ENCODE peak calls at places on chromosomes 16 and 17, in ten cellular contexts. Z, Q, H, X, G, I, B, A, M and K are unnamed samples.

GRCh38 chr17:79988163-79988971 is 47.3 kb downstream of the TBC1D16 start:
- DNase-seq in Z (peak), M (no peak), X (no peak), Q (no peak), G (no peak), I (peak), B (peak), H (peak), A (no peak), K (peak)

GRCh38 chr16:30139895-30140481 is 17.0 kb upstream of the MAPK3 start:
- DNase-seq in X (no peak), H (no peak), M (no peak), I (no peak), A (no peak), B (no peak), G (no peak), Q (no peak), Z (peak), K (no peak)

GRCh38 chr17:74392848-74393247 is 25.5 kb downstream of the GPR142 start:
- DNase-seq in A (no peak), M (no peak), I (no peak), X (no peak), Z (no peak), Q (peak), B (no peak), G (no peak), H (no peak), K (no peak)

GRCh38 chr16:10067406-10067805 is 114.8 kb downstream of the GRIN2A start:
- DNase-seq in G (no peak), A (no peak), H (no peak), I (no peak), Z (no peak), M (no peak), Q (no peak), X (no peak), B (no peak), K (no peak)

GRCh38 chr17:550041-550398 is 164.6 kb downstream of the VPS53 start:
- DNase-seq in M (no peak), H (no peak), Z (no peak), G (no peak), A (no peak), Q (no peak), I (no peak), B (no peak), X (no peak), K (no peak)

GRCh38 chr16:62256406-62256805 is 220.2 kb upstream of the CDH8 start:
- DNase-seq in I (no peak), Q (no peak), H (no peak), Z (no peak), A (peak), B (no peak), X (no peak), M (no peak), G (no peak), K (no peak)

GRCh38 chr17:57603978-57604377 is 141.1 kb downstream of the CCDC182 start:
- DNase-seq in X (no peak), B (peak), M (no peak), G (peak), A (no peak), H (no peak), Z (peak), I (no peak), Q (peak), K (no peak)

GRCh38 chr16:70674221-70675014 is 11.4 kb downstream of the MTSS2 start:
- DNase-seq in X (peak), M (no peak), G (no peak), B (no peak), Q (no peak), Z (no peak), H (no peak), A (no peak), I (no peak), K (no peak)

GRCh38 chr17:43572368-43572980 is 26.3 kb upstream of the ETV4 start:
- DNase-seq in A (no peak), X (no peak), Z (no peak), G (no peak), H (no peak), M (no peak), I (no peak), Q (no peak), B (no peak), K (no peak)

GRCh38 chr16:483351-484075 is 44.0 kb upstream of the CAPN15 start:
- DNase-seq in H (no peak), A (peak), Z (no peak), B (no peak), Q (no peak), X (no peak), G (no peak), M (no peak), I (peak), K (no peak)
- H3K4me3 ChIP-seq in H (no peak), A (no peak), Z (no peak), B (no peak), Q (no peak), X (no peak), G (no peak), M (no peak), I (no peak), K (no peak)

GRCh38 chr16:55046513-55046912 is 115.8 kb downstream of the IRX5 start:
- DNase-seq in Z (no peak), M (no peak), X (no peak), H (no peak), A (no peak), Q (no peak), I (no peak), G (no peak), B (no peak), K (no peak)

GRCh38 chr16:55047903-55048497 is 117.3 kb downstream of the IRX5 start:
- DNase-seq in X (no peak), Z (no peak), I (no peak), M (no peak), Q (no peak), B (no peak), G (no peak), H (no peak), A (no peak), K (no peak)

GRCh38 chr16:55046146-55046460 is 115.4 kb downstream of the IRX5 start:
- DNase-seq in A (no peak), Q (no peak), B (no peak), M (no peak), G (no peak), X (no peak), Z (no peak), H (no peak), I (no peak), K (no peak)

GRCh38 chr16:55047331-55047730 is 116.7 kb downstream of the IRX5 start:
- DNase-seq in B (no peak), M (no peak), A (no peak), G (no peak), Q (no peak), X (no peak), I (no peak), Z (no peak), H (no peak), K (no peak)

GRCh38 chr16:55048745-55049144 is 118.1 kb downstream of the IRX5 start:
- DNase-seq in Z (no peak), G (no peak), M (no peak), A (peak), X (no peak), H (no peak), I (no peak), B (no peak), Q (no peak), K (no peak)
- TF ChIP-seq CTCF in Z (no peak), G (no peak), M (no peak), A (peak), X (no peak), H (no peak), I (no peak), B (no peak), Q (no peak), K (no peak)

GRCh38 chr17:49998836-49999511 is 4.0 kb upstream of the DLX3 start:
- DNase-seq in Z (no peak), M (no peak), B (no peak), X (no peak), G (no peak), Q (no peak), I (no peak), A (no peak), H (no peak), K (no peak)

GRCh38 chr17:50009282-50009681 is 14.3 kb upstream of the DLX3 start:
- DNase-seq in G (no peak), H (no peak), B (no peak), M (no peak), Z (no peak), Q (no peak), A (no peak), I (no peak), X (no peak), K (no peak)

GRCh38 chr17:49997773-49998703 is 3.0 kb upstream of the DLX3 start:
- DNase-seq in B (peak), X (peak), G (peak), M (peak), A (peak), Z (peak), Q (peak), I (peak), H (peak), K (peak)

DNA sequence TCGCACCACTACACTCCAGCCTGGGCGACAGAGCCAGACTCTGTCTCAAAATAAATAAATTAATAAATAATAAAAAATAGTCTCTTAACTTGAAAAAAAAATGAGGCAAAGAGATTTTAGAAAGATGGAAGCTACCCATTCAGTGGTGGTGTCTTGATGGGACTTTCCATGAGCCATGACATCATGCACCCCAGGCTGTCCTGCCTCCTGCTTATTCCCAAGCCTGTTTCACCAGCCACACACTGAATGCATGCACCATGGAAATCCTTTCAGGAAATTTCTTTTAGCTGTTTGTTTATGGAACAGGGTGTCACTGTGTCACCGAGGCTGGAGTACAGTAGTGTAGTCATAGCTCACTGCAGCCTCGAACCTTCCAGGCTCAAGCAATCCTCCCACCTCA is 8.9 kb upstream of the DLX3 start:
- DNase-seq in Q (no peak), Z (no peak), I (no peak), G (no peak), H (no peak), B (peak), M (no peak), A (no peak), X (no peak), K (no peak)
- H3K4me3 ChIP-seq in Q (no peak), Z (no peak), I (no peak), G (no peak), H (no peak), B (no peak), M (no peak), A (no peak), X (no peak), K (no peak)

DNA sequence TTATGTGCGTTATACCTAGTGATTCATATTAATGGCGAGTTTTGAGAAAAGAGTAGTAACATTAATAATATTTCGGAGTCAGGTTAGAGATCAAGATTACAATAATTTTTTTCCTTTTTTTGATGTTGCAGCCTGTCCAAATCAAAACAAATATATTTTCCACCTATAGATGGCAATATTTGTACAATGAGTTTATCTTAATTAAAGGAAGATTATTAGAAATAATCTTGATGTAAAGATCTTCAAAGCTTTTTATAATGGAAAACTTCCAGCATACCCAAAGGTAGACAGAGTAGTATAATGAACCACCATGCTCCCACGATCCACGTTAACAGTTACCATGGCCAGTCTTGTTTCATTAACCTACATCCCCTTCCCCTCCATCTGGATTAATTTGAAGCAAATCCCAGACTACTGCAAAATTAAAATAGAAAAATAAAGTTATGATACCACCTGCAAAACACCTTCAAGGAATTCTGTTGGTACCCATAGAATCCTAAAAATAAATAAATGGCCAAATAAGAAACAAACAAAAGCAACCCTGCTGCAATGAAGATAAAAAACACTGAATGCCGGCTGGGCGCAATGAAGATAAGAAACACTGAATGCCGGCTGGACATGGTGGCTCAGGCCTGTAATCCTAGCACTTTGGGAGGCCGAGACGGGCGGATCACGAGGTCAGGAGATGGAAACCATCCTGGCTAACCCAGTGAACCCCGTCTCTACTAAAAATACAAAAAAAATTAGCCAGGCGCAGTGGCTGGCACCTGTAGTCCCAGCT is 46.5 kb upstream of the GINS3 start:
- DNase-seq in B (no peak), Z (no peak), H (no peak), X (no peak), A (no peak), Q (no peak), I (no peak), M (no peak), G (no peak), K (no peak)
- TF ChIP-seq CTCF in B (no peak), Z (no peak), H (peak), X (no peak), A (peak), Q (peak), I (peak), M (peak), G (no peak), K (no peak)

GRCh38 chr16:86221085-86221484 is 289.2 kb upstream of the FOXF1 start:
- DNase-seq in A (no peak), M (no peak), Q (no peak), G (no peak), X (no peak), Z (no peak), B (peak), H (peak), I (peak), K (no peak)

GRCh38 chr16:86224629-86225028 is 285.7 kb upstream of the FOXF1 start:
- DNase-seq in H (no peak), A (no peak), X (no peak), Q (no peak), I (no peak), B (no peak), G (no peak), Z (no peak), M (no peak), K (no peak)

GRCh38 chr16:86224126-86224525 is 286.2 kb upstream of the FOXF1 start:
- DNase-seq in Q (no peak), A (no peak), I (no peak), G (no peak), Z (no peak), B (peak), M (no peak), H (no peak), X (no peak), K (no peak)

GRCh38 chr16:86222541-86222940 is 287.8 kb upstream of the FOXF1 start:
- DNase-seq in X (no peak), Z (no peak), M (no peak), A (peak), H (peak), I (peak), B (peak), G (no peak), Q (no peak), K (no peak)

DNA sequence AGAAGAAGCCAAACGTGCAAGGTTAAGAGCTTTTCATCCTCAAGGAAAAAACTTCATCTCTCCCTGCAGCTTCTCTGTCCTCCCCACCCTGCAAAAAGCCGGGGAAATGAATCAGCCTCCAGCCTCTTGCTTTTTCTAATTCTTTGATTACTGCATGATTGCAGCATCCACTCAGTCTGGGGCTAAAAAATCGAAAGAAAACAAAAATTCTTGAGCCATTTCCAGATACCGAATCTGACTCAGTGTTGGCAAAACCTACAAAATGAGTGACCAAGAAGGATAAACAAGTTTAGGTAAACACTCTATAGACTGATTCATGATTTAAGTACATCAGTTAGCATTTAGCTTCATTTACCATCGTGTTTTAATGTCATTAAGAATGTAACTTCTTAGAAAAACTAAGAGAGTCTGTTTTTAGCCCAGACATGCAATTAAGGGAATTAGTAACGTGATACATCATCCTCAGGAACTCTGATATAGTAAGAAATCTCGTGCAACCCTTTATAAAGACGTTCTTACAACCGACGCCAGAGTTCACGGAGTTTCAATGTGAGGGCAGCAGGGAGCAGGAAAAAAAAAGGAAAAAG is 287.3 kb upstream of the FOXF1 start:
- DNase-seq in B (peak), A (no peak), M (no peak), Q (no peak), I (peak), X (no peak), Z (no peak), H (peak), G (no peak), K (no peak)
- H3K4me3 ChIP-seq in B (no peak), A (no peak), M (no peak), Q (no peak), I (peak), X (no peak), Z (no peak), H (peak), G (no peak), K (no peak)

GRCh38 chr17:49603720-49604119 is 28.0 kb downstream of the NXPH3 start:
- DNase-seq in G (no peak), Z (no peak), I (peak), A (no peak), X (no peak), B (no peak), M (no peak), H (no peak), Q (no peak), K (no peak)
- TF ChIP-seq CTCF in G (no peak), Z (no peak), I (peak), A (peak), X (no peak), B (no peak), M (peak), H (peak), Q (no peak), K (peak)

DNA sequence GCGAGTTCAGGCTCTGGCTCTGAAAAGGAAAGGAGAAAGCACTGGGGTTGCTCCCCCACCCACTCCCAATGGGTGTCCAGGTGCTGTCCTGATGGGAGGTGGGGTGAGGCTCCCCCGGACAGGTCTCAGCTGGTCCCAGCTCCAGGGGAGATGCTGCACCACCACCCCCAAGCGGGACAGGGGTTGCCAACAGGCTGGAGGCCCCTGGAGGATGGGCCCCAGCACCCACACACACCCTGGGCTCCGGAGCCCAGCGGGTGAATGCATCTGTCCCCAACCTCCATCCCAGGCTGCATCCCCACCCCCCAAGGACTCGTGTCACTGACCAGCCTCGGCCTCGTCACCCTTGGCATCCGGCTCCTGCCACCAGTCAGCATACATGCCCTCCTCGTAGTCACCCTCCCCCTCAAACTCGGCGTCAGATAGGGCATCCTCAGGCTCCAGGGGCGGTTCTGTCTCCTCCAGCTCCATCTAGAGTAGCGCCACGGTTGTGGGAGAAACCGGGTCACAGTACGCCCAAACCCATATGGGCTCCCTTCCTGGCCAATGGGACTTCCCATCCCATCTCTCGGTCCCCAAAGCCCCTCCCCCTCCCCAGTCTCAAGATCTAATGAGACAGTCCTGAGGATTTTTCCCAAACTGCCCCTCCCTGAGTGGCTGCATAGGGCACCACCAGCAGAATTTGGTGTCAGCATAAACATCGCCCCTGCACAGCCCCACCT is 8.6 kb downstream of the P3H4 start:
- DNase-seq in Q (no peak), I (no peak), A (no peak), B (no peak), G (no peak), Z (no peak), X (no peak), M (no peak), H (no peak), K (no peak)
- H3K4me3 ChIP-seq in Q (no peak), I (no peak), A (no peak), B (no peak), G (no peak), Z (no peak), X (no peak), M (no peak), H (no peak), K (no peak)